ENCODE peak calls at places on chromosomes 6 and 20, in seven cellular contexts. One of them, this sample, is unnamed.

GRCh38 chr6:4932506-4932903 is 71.3 kb downstream of the RPP40 start:
- DNase-seq in NCI-H2107: no peak
- DNase-seq in HTR-8/SVneo: no peak
- DNase-seq in activated naive CD4-positive, alpha-beta T cell treated with Interleukin-2 at 50 U/mL for 16 hours: no peak
- DNase-seq in stimulated activated CD4-positive, alpha-beta T cell treated with anti-CD3 and anti-CD28 coated beads, Interleukin-12 subunit alpha, Interleukin-12 subunit beta, amount 100 ng/mL, for 24 hours: no peak
- DNase-seq in activated T-cell treated with anti-CD3 and anti-CD28 coated beads, Interleukin-2, amount 50 U/mL, for 1 hour: no peak
- DNase-seq in effector CD4-positive, alpha-beta T cell: no peak
- DNase-seq in this sample: no peak

GRCh38 chr6:104014560-104014959 is 845.2 kb downstream of the HACE1 start:
- DNase-seq in effector CD4-positive, alpha-beta T cell: no peak
- DNase-seq in NCI-H2107: no peak
- DNase-seq in activated T-cell treated with anti-CD3 and anti-CD28 coated beads, Interleukin-2, amount 50 U/mL, for 1 hour: no peak
- DNase-seq in activated naive CD4-positive, alpha-beta T cell treated with Interleukin-2 at 50 U/mL for 16 hours: no peak
- DNase-seq in HTR-8/SVneo: no peak
- DNase-seq in stimulated activated CD4-positive, alpha-beta T cell treated with anti-CD3 and anti-CD28 coated beads, Interleukin-12 subunit alpha, Interleukin-12 subunit beta, amount 100 ng/mL, for 24 hours: no peak
- DNase-seq in this sample: no peak

GRCh38 chr6:42316390-42316970 is 98.8 kb upstream of the MRPS10 start:
- DNase-seq in effector CD4-positive, alpha-beta T cell: no peak
- DNase-seq in activated naive CD4-positive, alpha-beta T cell treated with Interleukin-2 at 50 U/mL for 16 hours: no peak
- DNase-seq in NCI-H2107: no peak
- DNase-seq in stimulated activated CD4-positive, alpha-beta T cell treated with anti-CD3 and anti-CD28 coated beads, Interleukin-12 subunit alpha, Interleukin-12 subunit beta, amount 100 ng/mL, for 24 hours: no peak
- DNase-seq in HTR-8/SVneo: no peak
- DNase-seq in activated T-cell treated with anti-CD3 and anti-CD28 coated beads, Interleukin-2, amount 50 U/mL, for 1 hour: no peak
- DNase-seq in this sample: peak

GRCh38 chr6:148349466-148349865 is 6.8 kb downstream of the SASH1 start:
- DNase-seq in activated T-cell treated with anti-CD3 and anti-CD28 coated beads, Interleukin-2, amount 50 U/mL, for 1 hour: no peak
- DNase-seq in activated naive CD4-positive, alpha-beta T cell treated with Interleukin-2 at 50 U/mL for 16 hours: no peak
- DNase-seq in effector CD4-positive, alpha-beta T cell: no peak
- DNase-seq in NCI-H2107: no peak
- DNase-seq in stimulated activated CD4-positive, alpha-beta T cell treated with anti-CD3 and anti-CD28 coated beads, Interleukin-12 subunit alpha, Interleukin-12 subunit beta, amount 100 ng/mL, for 24 hours: no peak
- DNase-seq in HTR-8/SVneo: no peak
- DNase-seq in this sample: no peak

GRCh38 chr6:113701552-113702254 is 155.4 kb upstream of the MARCKS start:
- DNase-seq in effector CD4-positive, alpha-beta T cell: no peak
- DNase-seq in HTR-8/SVneo: no peak
- DNase-seq in activated naive CD4-positive, alpha-beta T cell treated with Interleukin-2 at 50 U/mL for 16 hours: no peak
- DNase-seq in activated T-cell treated with anti-CD3 and anti-CD28 coated beads, Interleukin-2, amount 50 U/mL, for 1 hour: no peak
- DNase-seq in NCI-H2107: no peak
- DNase-seq in stimulated activated CD4-positive, alpha-beta T cell treated with anti-CD3 and anti-CD28 coated beads, Interleukin-12 subunit alpha, Interleukin-12 subunit beta, amount 100 ng/mL, for 24 hours: no peak
- DNase-seq in this sample: no peak

GRCh38 chr20:50283922-50284810 is 93.5 kb downstream of the CEBPB start:
- DNase-seq in activated naive CD4-positive, alpha-beta T cell treated with Interleukin-2 at 50 U/mL for 16 hours: peak
- DNase-seq in stimulated activated CD4-positive, alpha-beta T cell treated with anti-CD3 and anti-CD28 coated beads, Interleukin-12 subunit alpha, Interleukin-12 subunit beta, amount 100 ng/mL, for 24 hours: no peak
- DNase-seq in NCI-H2107: peak
- DNase-seq in activated T-cell treated with anti-CD3 and anti-CD28 coated beads, Interleukin-2, amount 50 U/mL, for 1 hour: no peak
- DNase-seq in HTR-8/SVneo: peak
- DNase-seq in effector CD4-positive, alpha-beta T cell: no peak
- DNase-seq in this sample: peak

GRCh38 chr20:45114465-45115385 is at the start of gene WFDC5:
- DNase-seq in stimulated activated CD4-positive, alpha-beta T cell treated with anti-CD3 and anti-CD28 coated beads, Interleukin-12 subunit alpha, Interleukin-12 subunit beta, amount 100 ng/mL, for 24 hours: no peak
- DNase-seq in activated T-cell treated with anti-CD3 and anti-CD28 coated beads, Interleukin-2, amount 50 U/mL, for 1 hour: no peak
- DNase-seq in NCI-H2107: no peak
- DNase-seq in HTR-8/SVneo: no peak
- DNase-seq in effector CD4-positive, alpha-beta T cell: no peak
- DNase-seq in activated naive CD4-positive, alpha-beta T cell treated with Interleukin-2 at 50 U/mL for 16 hours: no peak
- DNase-seq in this sample: peak

GRCh38 chr6:107033136-107033535 is 5.1 kb downstream of the MTRES1 start:
- DNase-seq in activated T-cell treated with anti-CD3 and anti-CD28 coated beads, Interleukin-2, amount 50 U/mL, for 1 hour: no peak
- DNase-seq in stimulated activated CD4-positive, alpha-beta T cell treated with anti-CD3 and anti-CD28 coated beads, Interleukin-12 subunit alpha, Interleukin-12 subunit beta, amount 100 ng/mL, for 24 hours: no peak
- DNase-seq in HTR-8/SVneo: no peak
- DNase-seq in NCI-H2107: no peak
- DNase-seq in activated naive CD4-positive, alpha-beta T cell treated with Interleukin-2 at 50 U/mL for 16 hours: no peak
- DNase-seq in effector CD4-positive, alpha-beta T cell: no peak
- DNase-seq in this sample: no peak

GRCh38 chr6:122530440-122531046 is 58.9 kb upstream of the SERINC1 start:
- DNase-seq in activated naive CD4-positive, alpha-beta T cell treated with Interleukin-2 at 50 U/mL for 16 hours: peak
- DNase-seq in effector CD4-positive, alpha-beta T cell: peak
- DNase-seq in activated T-cell treated with anti-CD3 and anti-CD28 coated beads, Interleukin-2, amount 50 U/mL, for 1 hour: no peak
- DNase-seq in NCI-H2107: peak
- DNase-seq in HTR-8/SVneo: peak
- DNase-seq in stimulated activated CD4-positive, alpha-beta T cell treated with anti-CD3 and anti-CD28 coated beads, Interleukin-12 subunit alpha, Interleukin-12 subunit beta, amount 100 ng/mL, for 24 hours: peak
- DNase-seq in this sample: peak